ENCODE peak calls at places on chromosomes 11 and 22, in ten cellular contexts. One of them, this sample, is unnamed.

GRCh38 chr11:61752117-61752924 is at the start of gene MYRF:
- DNase-seq in mesenchymal stem cell: peak; percentile 40
- DNase-seq in DND-41: no peak
- DNase-seq in H1: no peak
- DNase-seq in neural progenitor cell: peak; percentile 88
- DNase-seq in MM.1S: peak; percentile 27
- DNase-seq in fibroblast of lung: peak; percentile 24
- DNase-seq in IMR-90: peak; percentile 14
- DNase-seq in hepatocyte: peak; percentile 88
- DNase-seq in PC-3: peak; percentile 54
- DNase-seq in this sample: no peak

GRCh38 chr11:34405079-34405858 is 33.5 kb upstream of the CAT start:
- DNase-seq in mesenchymal stem cell: no peak
- DNase-seq in DND-41: no peak
- DNase-seq in H1: no peak
- DNase-seq in neural progenitor cell: no peak
- DNase-seq in MM.1S: no peak
- DNase-seq in fibroblast of lung: peak; percentile 53
- DNase-seq in IMR-90: no peak
- DNase-seq in hepatocyte: no peak
- DNase-seq in PC-3: no peak
- DNase-seq in this sample: peak; percentile 26

GRCh38 chr11:19919050-19919561 is 206.5 kb downstream of the NAV2 start:
- DNase-seq in mesenchymal stem cell: peak; percentile 89
- DNase-seq in DND-41: no peak
- DNase-seq in H1: no peak
- DNase-seq in neural progenitor cell: no peak
- DNase-seq in MM.1S: no peak
- DNase-seq in fibroblast of lung: peak; percentile 100
- DNase-seq in IMR-90: peak; percentile 98
- DNase-seq in hepatocyte: peak; percentile 43
- DNase-seq in PC-3: peak; percentile 97
- DNase-seq in this sample: peak; percentile 96

GRCh38 chr11:72072348-72072747 is 8.0 kb downstream of the NUMA1 start:
- DNase-seq in mesenchymal stem cell: peak; percentile 86
- DNase-seq in DND-41: peak; percentile 13
- DNase-seq in H1: no peak
- DNase-seq in neural progenitor cell: peak; percentile 21
- DNase-seq in MM.1S: peak; percentile 65
- DNase-seq in fibroblast of lung: peak; percentile 90
- DNase-seq in IMR-90: peak; percentile 82
- DNase-seq in hepatocyte: peak; percentile 48
- DNase-seq in PC-3: peak; percentile 91
- DNase-seq in this sample: peak; percentile 70

GRCh38 chr11:102626686-102627085 is 1.6 kb upstream of the MMP20 start:
- DNase-seq in mesenchymal stem cell: no peak
- DNase-seq in DND-41: no peak
- DNase-seq in H1: no peak
- DNase-seq in neural progenitor cell: no peak
- DNase-seq in MM.1S: no peak
- DNase-seq in fibroblast of lung: peak; percentile 59
- DNase-seq in IMR-90: peak; percentile 47
- DNase-seq in hepatocyte: no peak
- DNase-seq in PC-3: no peak
- DNase-seq in this sample: no peak

GRCh38 chr11:119790476-119790875 is 61.5 kb upstream of the NECTIN1 start:
- DNase-seq in mesenchymal stem cell: no peak
- DNase-seq in DND-41: no peak
- DNase-seq in H1: no peak
- DNase-seq in neural progenitor cell: no peak
- DNase-seq in MM.1S: no peak
- DNase-seq in fibroblast of lung: no peak
- DNase-seq in IMR-90: no peak
- DNase-seq in hepatocyte: no peak
- DNase-seq in PC-3: no peak
- DNase-seq in this sample: no peak

GRCh38 chr11:118900535-118901384 is 17.1 kb downstream of the CXCR5 start:
- DNase-seq in mesenchymal stem cell: no peak
- DNase-seq in DND-41: no peak
- DNase-seq in H1: no peak
- DNase-seq in neural progenitor cell: no peak
- DNase-seq in MM.1S: no peak
- DNase-seq in fibroblast of lung: no peak
- DNase-seq in IMR-90: no peak
- DNase-seq in hepatocyte: no peak
- DNase-seq in PC-3: no peak
- DNase-seq in this sample: no peak

GRCh38 chr11:68042219-68043028 is 3.6 kb downstream of the TCIRG1 start:
- DNase-seq in mesenchymal stem cell: no peak
- DNase-seq in DND-41: no peak
- DNase-seq in H1: no peak
- DNase-seq in neural progenitor cell: no peak
- DNase-seq in MM.1S: no peak
- DNase-seq in fibroblast of lung: no peak
- DNase-seq in IMR-90: no peak
- DNase-seq in hepatocyte: no peak
- DNase-seq in PC-3: no peak
- DNase-seq in this sample: no peak

GRCh38 chr11:95577716-95578460 is 211.7 kb downstream of the FAM76B start:
- DNase-seq in mesenchymal stem cell: peak; percentile 68
- DNase-seq in DND-41: no peak
- DNase-seq in H1: no peak
- DNase-seq in neural progenitor cell: no peak
- DNase-seq in MM.1S: no peak
- DNase-seq in fibroblast of lung: peak; percentile 80
- DNase-seq in IMR-90: peak; percentile 83
- DNase-seq in hepatocyte: no peak
- DNase-seq in PC-3: peak; percentile 27
- DNase-seq in this sample: peak; percentile 89

GRCh38 chr11:77231800-77232199 is 69.7 kb downstream of the GDPD4 start:
- DNase-seq in mesenchymal stem cell: no peak
- DNase-seq in DND-41: no peak
- DNase-seq in H1: no peak
- DNase-seq in neural progenitor cell: no peak
- DNase-seq in MM.1S: no peak
- DNase-seq in fibroblast of lung: no peak
- DNase-seq in IMR-90: no peak
- DNase-seq in hepatocyte: no peak
- DNase-seq in PC-3: no peak
- DNase-seq in this sample: no peak

GRCh38 chr11:77232242-77232641 is 69.2 kb downstream of the GDPD4 start:
- DNase-seq in mesenchymal stem cell: no peak
- DNase-seq in DND-41: no peak
- DNase-seq in H1: no peak
- DNase-seq in neural progenitor cell: no peak
- DNase-seq in MM.1S: no peak
- DNase-seq in fibroblast of lung: no peak
- DNase-seq in IMR-90: no peak
- DNase-seq in hepatocyte: no peak
- DNase-seq in PC-3: no peak
- DNase-seq in this sample: no peak

GRCh38 chr11:77230878-77231605 is 70.4 kb downstream of the GDPD4 start:
- DNase-seq in mesenchymal stem cell: no peak
- DNase-seq in DND-41: no peak
- DNase-seq in H1: no peak
- DNase-seq in neural progenitor cell: no peak
- DNase-seq in MM.1S: no peak
- DNase-seq in fibroblast of lung: no peak
- DNase-seq in IMR-90: no peak
- DNase-seq in hepatocyte: no peak
- DNase-seq in PC-3: no peak
- DNase-seq in this sample: no peak

GRCh38 chr11:77236901-77237300 is 64.6 kb downstream of the GDPD4 start:
- DNase-seq in mesenchymal stem cell: peak; percentile 16
- DNase-seq in DND-41: no peak
- DNase-seq in H1: no peak
- DNase-seq in neural progenitor cell: no peak
- DNase-seq in MM.1S: no peak
- DNase-seq in fibroblast of lung: peak; percentile 13
- DNase-seq in IMR-90: peak; percentile 66
- DNase-seq in hepatocyte: no peak
- DNase-seq in PC-3: peak; percentile 35
- DNase-seq in this sample: no peak

DNA sequence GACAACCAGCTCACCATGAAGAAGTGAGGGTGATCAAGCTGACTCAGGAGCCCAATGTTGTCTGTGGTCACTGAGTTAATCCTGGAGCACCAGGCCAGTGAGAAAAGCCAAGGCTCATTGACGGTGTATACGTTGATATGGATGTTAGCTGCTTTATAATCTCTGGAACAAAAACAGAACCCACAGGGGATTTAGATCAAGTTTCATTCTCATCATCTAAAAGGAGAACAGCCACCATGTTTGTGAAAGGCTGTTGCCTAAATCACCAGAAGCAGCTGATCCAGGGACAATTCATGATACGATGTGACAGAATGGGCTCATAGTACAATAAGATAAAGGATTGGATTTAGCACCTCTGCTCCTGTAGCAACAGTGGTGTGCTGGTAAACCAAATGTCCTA is 68.5 kb downstream of the GDPD4 start:
- DNase-seq in mesenchymal stem cell: no peak
- DNase-seq in DND-41: no peak
- DNase-seq in H1: no peak
- DNase-seq in neural progenitor cell: no peak
- DNase-seq in MM.1S: no peak
- DNase-seq in fibroblast of lung: no peak
- DNase-seq in IMR-90: no peak
- DNase-seq in hepatocyte: no peak
- DNase-seq in PC-3: no peak
- DNase-seq in this sample: no peak
- H2AFZ ChIP-seq in mesenchymal stem cell: no peak overlapping the region
- H2AFZ ChIP-seq in DND-41: no peak overlapping the region
- H2AFZ ChIP-seq in H1: no peak overlapping the region
- H2AFZ ChIP-seq in neural progenitor cell: no peak overlapping the region
- H2AFZ ChIP-seq in MM.1S: no peak overlapping the region
- H2AFZ ChIP-seq in fibroblast of lung: no peak overlapping the region
- H2AFZ ChIP-seq in IMR-90: no peak overlapping the region
- H2AFZ ChIP-seq in hepatocyte: no peak overlapping the region
- H2AFZ ChIP-seq in PC-3: no peak overlapping the region
- H2AFZ ChIP-seq in this sample: no peak overlapping the region

DNA sequence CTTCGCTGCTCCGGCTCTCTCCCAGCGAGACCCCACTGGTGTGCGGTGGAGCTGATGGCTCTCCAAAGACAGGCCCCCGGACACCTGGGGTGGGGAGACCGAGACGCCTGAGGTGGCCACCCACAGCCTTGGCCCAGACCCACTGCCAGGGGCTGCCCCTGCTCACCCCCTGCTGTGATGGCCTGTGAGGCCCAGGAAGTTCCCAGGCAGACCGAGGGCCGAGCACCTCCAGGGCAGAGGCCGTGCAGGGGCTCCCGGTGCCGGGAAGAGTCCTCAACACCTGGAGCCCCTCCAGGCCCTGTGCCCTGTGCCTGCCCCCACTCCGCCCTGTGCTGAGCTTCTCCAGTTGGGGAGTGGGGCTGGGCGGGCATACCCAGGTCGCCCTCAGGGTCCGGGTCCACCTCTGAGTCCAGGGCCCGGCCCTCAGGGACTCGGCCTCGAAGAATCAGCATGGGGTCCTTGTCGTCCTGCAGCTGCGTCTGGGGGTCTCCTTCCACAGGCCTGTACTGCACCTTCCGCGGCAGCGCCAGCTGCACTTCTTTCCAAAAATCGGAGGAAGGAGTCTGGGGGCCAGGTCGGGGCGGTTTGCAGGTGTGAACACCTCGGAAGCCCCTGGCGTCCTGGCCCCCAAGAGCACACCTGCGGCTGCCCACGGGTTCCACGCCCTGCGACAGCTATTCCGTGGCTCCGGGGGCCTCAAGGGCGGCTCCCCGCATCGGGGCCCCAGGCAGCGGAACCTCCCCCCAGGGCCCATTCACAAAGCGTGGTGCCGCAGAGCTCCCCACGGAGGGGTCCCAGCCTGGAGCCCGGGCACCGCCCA is 8.6 kb downstream of the SIGIRR start:
- DNase-seq in mesenchymal stem cell: no peak
- DNase-seq in DND-41: no peak
- DNase-seq in H1: no peak
- DNase-seq in neural progenitor cell: no peak
- DNase-seq in MM.1S: no peak
- DNase-seq in fibroblast of lung: no peak
- DNase-seq in IMR-90: no peak
- DNase-seq in hepatocyte: no peak
- DNase-seq in PC-3: no peak
- DNase-seq in this sample: no peak
- H3K4me3 ChIP-seq in mesenchymal stem cell: peak overlapping the region; percentile 67
- H3K4me3 ChIP-seq in DND-41: no peak overlapping the region
- H3K4me3 ChIP-seq in H1: peak overlapping the region; percentile 65
- H3K4me3 ChIP-seq in neural progenitor cell: peak overlapping the region; percentile 46
- H3K4me3 ChIP-seq in MM.1S: peak overlapping the region; percentile 55
- H3K4me3 ChIP-seq in fibroblast of lung: peak overlapping the region; percentile 52
- H3K4me3 ChIP-seq in IMR-90: peak overlapping the region; percentile 54
- H3K4me3 ChIP-seq in hepatocyte: no peak overlapping the region
- H3K4me3 ChIP-seq in PC-3: peak overlapping the region; percentile 43
- H3K4me3 ChIP-seq in this sample: no peak overlapping the region

DNA sequence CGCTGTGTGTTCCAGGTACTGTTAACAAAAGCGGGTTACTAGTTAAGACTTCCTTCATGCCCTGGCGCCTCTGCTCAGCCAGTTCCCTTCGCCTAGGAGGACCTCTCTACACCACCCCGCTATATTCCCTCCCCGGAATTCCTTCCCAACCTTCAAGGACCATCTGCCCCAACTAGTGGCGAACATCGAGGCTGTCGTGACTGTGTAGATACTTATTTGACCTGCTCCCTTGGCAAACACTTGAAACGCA is 450 bp upstream of the BCL2L13 start:
- DNase-seq in mesenchymal stem cell: peak; percentile 93
- DNase-seq in DND-41: no peak
- DNase-seq in H1: no peak
- DNase-seq in neural progenitor cell: no peak
- DNase-seq in MM.1S: no peak
- DNase-seq in fibroblast of lung: no peak
- DNase-seq in IMR-90: no peak
- DNase-seq in hepatocyte: no peak
- DNase-seq in PC-3: no peak
- DNase-seq in this sample: no peak
- H2AFZ ChIP-seq in mesenchymal stem cell: no peak overlapping the region
- H2AFZ ChIP-seq in DND-41: peak overlapping the region; percentile 96
- H2AFZ ChIP-seq in H1: peak overlapping the region; percentile 93
- H2AFZ ChIP-seq in neural progenitor cell: peak overlapping the region; percentile 90
- H2AFZ ChIP-seq in MM.1S: peak overlapping the region; percentile 75
- H2AFZ ChIP-seq in fibroblast of lung: peak overlapping the region; percentile 69
- H2AFZ ChIP-seq in IMR-90: peak overlapping the region; percentile 97
- H2AFZ ChIP-seq in hepatocyte: peak overlapping the region; percentile 68
- H2AFZ ChIP-seq in PC-3: peak overlapping the region; percentile 81
- H2AFZ ChIP-seq in this sample: peak overlapping the region; percentile 96

DNA sequence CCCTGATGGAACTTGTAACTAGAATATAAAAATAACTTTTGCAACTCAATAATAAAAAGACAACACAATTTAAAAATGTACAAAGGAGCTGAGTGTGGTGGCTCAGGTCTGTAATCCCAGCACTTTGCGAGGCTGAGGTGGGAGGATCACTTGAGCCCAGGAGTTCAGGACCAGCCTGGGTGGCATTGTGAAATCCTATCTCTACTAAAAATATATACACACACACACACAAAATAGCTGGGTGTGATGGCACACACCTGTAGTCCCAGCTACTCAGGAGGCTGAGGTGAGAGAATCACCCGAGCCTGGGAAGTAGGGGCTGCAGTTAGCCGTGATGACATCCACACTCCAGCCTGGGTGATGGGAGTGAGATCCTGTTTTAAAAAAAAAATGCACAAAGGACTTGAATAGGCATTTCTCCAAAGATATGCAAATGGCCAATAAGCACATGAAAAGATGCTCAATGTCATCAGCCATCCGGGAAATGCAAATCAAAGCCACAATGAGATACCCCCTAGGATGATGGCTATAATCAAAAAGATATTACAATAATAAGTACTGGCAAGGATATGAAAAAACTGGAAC is 59.9 kb upstream of the SEPTIN5 start:
- DNase-seq in mesenchymal stem cell: no peak
- DNase-seq in DND-41: no peak
- DNase-seq in H1: no peak
- DNase-seq in neural progenitor cell: no peak
- DNase-seq in MM.1S: no peak
- DNase-seq in fibroblast of lung: no peak
- DNase-seq in IMR-90: no peak
- DNase-seq in hepatocyte: no peak
- DNase-seq in PC-3: no peak
- DNase-seq in this sample: no peak
- H3K4me3 ChIP-seq in mesenchymal stem cell: no peak overlapping the region
- H3K4me3 ChIP-seq in DND-41: no peak overlapping the region
- H3K4me3 ChIP-seq in H1: no peak overlapping the region
- H3K4me3 ChIP-seq in neural progenitor cell: no peak overlapping the region
- H3K4me3 ChIP-seq in MM.1S: no peak overlapping the region
- H3K4me3 ChIP-seq in fibroblast of lung: no peak overlapping the region
- H3K4me3 ChIP-seq in IMR-90: no peak overlapping the region
- H3K4me3 ChIP-seq in hepatocyte: no peak overlapping the region
- H3K4me3 ChIP-seq in PC-3: no peak overlapping the region
- H3K4me3 ChIP-seq in this sample: no peak overlapping the region

This sample was measured in mammary epithelial cell.